ENCODE peak calls at places on chromosomes 3 and 15, in four cellular contexts. One of them, this sample, is unnamed.
A peak's percentile ranks its signal among the peaks of the same experiment; 100 is the strongest.

GRCh38 chr3:6528951-6529350 is 332.0 kb upstream of the GRM7 start:
- DNase-seq in HepG2: peak; percentile 10
- DNase-seq in K562: no peak
- DNase-seq in GM12878: no peak
- DNase-seq in this sample: no peak

GRCh38 chr3:126773167-126773566 is 69.1 kb downstream of the CHCHD6 start:
- DNase-seq in HepG2: no peak
- DNase-seq in GM12878: no peak
- DNase-seq in K562: no peak
- DNase-seq in this sample: peak; percentile 19

GRCh38 chr15:64233299-64233698 is 70.5 kb upstream of the PPIB start:
- DNase-seq in HepG2: no peak
- DNase-seq in GM12878: no peak
- DNase-seq in K562: peak; percentile 66
- DNase-seq in this sample: no peak

GRCh38 chr3:117874904-117875874 is 1159.5 kb downstream of the IGSF11 start:
- DNase-seq in K562: no peak
- DNase-seq in GM12878: no peak
- DNase-seq in HepG2: no peak
- DNase-seq in this sample: no peak

GRCh38 chr3:172321035-172321434 is 127.2 kb downstream of the GHSR start:
- DNase-seq in GM12878: peak; percentile 20
- DNase-seq in HepG2: peak; percentile 18
- DNase-seq in K562: no peak
- DNase-seq in this sample: peak; percentile 74

GRCh38 chr15:85024509-85025336 is 43.1 kb downstream of the PDE8A start:
- DNase-seq in K562: peak; percentile 41
- DNase-seq in GM12878: no peak
- DNase-seq in HepG2: peak; percentile 46
- DNase-seq in this sample: no peak

GRCh38 chr3:188259611-188260010 is 105.7 kb downstream of the LPP start:
- DNase-seq in GM12878: no peak
- DNase-seq in K562: no peak
- DNase-seq in HepG2: no peak
- DNase-seq in this sample: no peak

GRCh38 chr3:160106905-160107861 is 118.0 kb upstream of the C3orf80 start:
- DNase-seq in K562: no peak
- DNase-seq in HepG2: peak; percentile 98
- DNase-seq in GM12878: no peak
- DNase-seq in this sample: peak; percentile 37

GRCh38 chr3:124582196-124582595 is 148.1 kb upstream of the UMPS start:
- DNase-seq in GM12878: no peak
- DNase-seq in HepG2: no peak
- DNase-seq in K562: no peak
- DNase-seq in this sample: no peak

GRCh38 chr3:96071107-96071506 is 743.3 kb upstream of the EPHA6 start:
- DNase-seq in K562: no peak
- DNase-seq in HepG2: no peak
- DNase-seq in GM12878: no peak
- DNase-seq in this sample: no peak

GRCh38 chr15:63560741-63561448 is 36.3 kb upstream of the FBXL22 start:
- DNase-seq in GM12878: no peak
- DNase-seq in K562: no peak
- DNase-seq in HepG2: no peak
- DNase-seq in this sample: no peak

GRCh38 chr3:50572158-50572557 is 2.8 kb downstream of the HEMK1 start:
- DNase-seq in GM12878: no peak
- DNase-seq in K562: peak; percentile 78
- DNase-seq in HepG2: peak; percentile 66
- DNase-seq in this sample: peak; percentile 50

GRCh38 chr3:124078978-124079911 is 87.3 kb upstream of the ROPN1 start:
- DNase-seq in K562: peak; percentile 40
- DNase-seq in HepG2: peak; percentile 40
- DNase-seq in GM12878: no peak
- DNase-seq in this sample: peak; percentile 13

GRCh38 chr3:189626286-189626685 is 4.9 kb upstream of the TP63 start:
- DNase-seq in HepG2: no peak
- DNase-seq in GM12878: no peak
- DNase-seq in K562: no peak
- DNase-seq in this sample: no peak

GRCh38 chr3:190048831-190049541 is 71.7 kb downstream of the P3H2 start:
- DNase-seq in GM12878: no peak
- DNase-seq in HepG2: no peak
- DNase-seq in K562: no peak
- DNase-seq in this sample: no peak

GRCh38 chr3:171054921-171055320 is 28.4 kb upstream of the SLC2A2 start:
- DNase-seq in K562: no peak
- DNase-seq in HepG2: no peak
- DNase-seq in GM12878: no peak
- DNase-seq in this sample: no peak

GRCh38 chr3:133374706-133375105 is 25.1 kb upstream of the BFSP2 start:
- DNase-seq in GM12878: no peak
- DNase-seq in HepG2: no peak
- DNase-seq in K562: no peak
- DNase-seq in this sample: no peak

GRCh38 chr3:119288669-119289068 is 5.5 kb upstream of the ARHGAP31 start:
- DNase-seq in K562: no peak
- DNase-seq in GM12878: no peak
- DNase-seq in HepG2: no peak
- DNase-seq in this sample: no peak

GRCh38 chr3:145953316-145953715 is 207.7 kb downstream of the PLOD2 start:
- DNase-seq in K562: no peak
- DNase-seq in GM12878: no peak
- DNase-seq in HepG2: no peak
- DNase-seq in this sample: no peak

GRCh38 chr3:20049275-20049674 is 9.0 kb downstream of the KAT2B start:
- DNase-seq in HepG2: no peak
- DNase-seq in K562: no peak
- DNase-seq in GM12878: no peak
- DNase-seq in this sample: no peak

GRCh38 chr15:100721758-100722550 is 119.6 kb downstream of the ASB7 start:
- DNase-seq in K562: no peak
- DNase-seq in GM12878: no peak
- DNase-seq in HepG2: peak; percentile 91
- DNase-seq in this sample: peak; percentile 90

GRCh38 chr3:67509471-67510075 is 144.8 kb downstream of the SUCLG2 start:
- DNase-seq in HepG2: no peak
- DNase-seq in K562: no peak
- DNase-seq in GM12878: no peak
- DNase-seq in this sample: no peak

GRCh38 chr3:37661615-37662306 is 199.9 kb upstream of the CTDSPL start:
- DNase-seq in GM12878: no peak
- DNase-seq in HepG2: no peak
- DNase-seq in K562: no peak
- DNase-seq in this sample: no peak

GRCh38 chr3:143119009-143119914 is at the start of gene CHST2:
- DNase-seq in HepG2: no peak
- DNase-seq in GM12878: no peak
- DNase-seq in K562: peak; percentile 89
- DNase-seq in this sample: no peak

GRCh38 chr15:64209680-64210334 is 47.0 kb upstream of the PPIB start:
- DNase-seq in GM12878: peak; percentile 9
- DNase-seq in HepG2: peak; percentile 32
- DNase-seq in K562: peak; percentile 39
- DNase-seq in this sample: peak; percentile 46

GRCh38 chr3:120496278-120496975 is 45.6 kb upstream of the FSTL1 start:
- DNase-seq in HepG2: no peak
- DNase-seq in K562: no peak
- DNase-seq in GM12878: no peak
- DNase-seq in this sample: no peak

GRCh38 chr15:28093761-28094535 is 5.2 kb downstream of the OCA2 start:
- DNase-seq in GM12878: no peak
- DNase-seq in K562: no peak
- DNase-seq in HepG2: no peak
- DNase-seq in this sample: no peak

GRCh38 chr3:42515391-42515916 is 13.0 kb downstream of the VIPR1 start:
- DNase-seq in K562: no peak
- DNase-seq in HepG2: no peak
- DNase-seq in GM12878: no peak
- DNase-seq in this sample: no peak

GRCh38 chr3:126552688-126553283 is 5.9 kb downstream of the C3orf22 start:
- DNase-seq in HepG2: no peak
- DNase-seq in GM12878: no peak
- DNase-seq in K562: no peak
- DNase-seq in this sample: no peak

GRCh38 chr3:33826688-33827087 is 28.3 kb downstream of the PDCD6IP start:
- DNase-seq in K562: no peak
- DNase-seq in HepG2: no peak
- DNase-seq in GM12878: no peak
- DNase-seq in this sample: no peak

GRCh38 chr15:38533416-38533915 is 31.1 kb downstream of the RASGRP1 start:
- DNase-seq in HepG2: no peak
- DNase-seq in GM12878: no peak
- DNase-seq in K562: no peak
- DNase-seq in this sample: no peak

GRCh38 chr15:38536201-38536676 is 28.4 kb downstream of the RASGRP1 start:
- DNase-seq in HepG2: no peak
- DNase-seq in K562: no peak
- DNase-seq in GM12878: no peak
- DNase-seq in this sample: no peak

GRCh38 chr15:38534691-38535090 is 29.9 kb downstream of the RASGRP1 start:
- DNase-seq in HepG2: no peak
- DNase-seq in GM12878: no peak
- DNase-seq in K562: no peak
- DNase-seq in this sample: no peak

GRCh38 chr15:38533926-38534325 is 30.7 kb downstream of the RASGRP1 start:
- DNase-seq in GM12878: no peak
- DNase-seq in K562: no peak
- DNase-seq in HepG2: no peak
- DNase-seq in this sample: no peak

GRCh38 chr15:38535451-38536200 is 29.0 kb downstream of the RASGRP1 start:
- DNase-seq in GM12878: no peak
- DNase-seq in HepG2: no peak
- DNase-seq in K562: no peak
- DNase-seq in this sample: no peak
- TF ChIP-seq JUND in GM12878: no peak
- TF ChIP-seq JUND in HepG2: no peak
- TF ChIP-seq JUND in K562: no peak
- TF ChIP-seq JUND in this sample: no peak

GRCh38 chr3:18445421-18446066 is 20.4 kb upstream of the SATB1 start:
- DNase-seq in GM12878: no peak
- DNase-seq in K562: no peak
- DNase-seq in HepG2: no peak
- DNase-seq in this sample: no peak
- TF ChIP-seq JUND in GM12878: no peak
- TF ChIP-seq JUND in K562: no peak
- TF ChIP-seq JUND in HepG2: no peak
- TF ChIP-seq JUND in this sample: no peak

GRCh38 chr3:25156526-25157075 is 271.5 kb upstream of the RARB start:
- DNase-seq in HepG2: no peak
- DNase-seq in GM12878: no peak
- DNase-seq in K562: no peak
- DNase-seq in this sample: peak; percentile 38
- TF ChIP-seq JUND in HepG2: no peak
- TF ChIP-seq JUND in GM12878: no peak
- TF ChIP-seq JUND in K562: no peak
- TF ChIP-seq JUND in this sample: no peak

DNA sequence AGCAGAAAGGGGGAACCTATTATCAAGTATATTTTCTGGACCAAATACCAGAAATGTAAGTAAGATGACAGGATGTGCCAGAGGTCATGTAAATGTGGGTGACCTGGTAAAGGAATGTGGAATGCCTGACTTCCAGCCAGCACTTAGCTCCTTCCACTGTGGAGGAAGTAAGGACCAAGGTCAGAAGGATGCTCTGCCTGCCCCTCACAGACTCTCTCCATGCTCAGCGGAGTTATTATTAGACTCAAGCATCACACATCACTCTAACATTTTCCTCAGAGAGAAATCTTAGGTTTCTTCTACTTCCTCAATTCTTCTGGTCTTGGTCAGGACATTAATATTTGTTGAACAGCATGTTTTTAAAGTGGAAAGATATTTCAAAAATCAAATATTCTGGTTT is 231.4 kb upstream of the WNT5A start:
- DNase-seq in K562: no peak
- DNase-seq in GM12878: no peak
- DNase-seq in HepG2: no peak
- DNase-seq in this sample: no peak
- TF ChIP-seq JUND in K562: no peak
- TF ChIP-seq JUND in GM12878: no peak
- TF ChIP-seq JUND in HepG2: no peak
- TF ChIP-seq JUND in this sample: no peak

DNA sequence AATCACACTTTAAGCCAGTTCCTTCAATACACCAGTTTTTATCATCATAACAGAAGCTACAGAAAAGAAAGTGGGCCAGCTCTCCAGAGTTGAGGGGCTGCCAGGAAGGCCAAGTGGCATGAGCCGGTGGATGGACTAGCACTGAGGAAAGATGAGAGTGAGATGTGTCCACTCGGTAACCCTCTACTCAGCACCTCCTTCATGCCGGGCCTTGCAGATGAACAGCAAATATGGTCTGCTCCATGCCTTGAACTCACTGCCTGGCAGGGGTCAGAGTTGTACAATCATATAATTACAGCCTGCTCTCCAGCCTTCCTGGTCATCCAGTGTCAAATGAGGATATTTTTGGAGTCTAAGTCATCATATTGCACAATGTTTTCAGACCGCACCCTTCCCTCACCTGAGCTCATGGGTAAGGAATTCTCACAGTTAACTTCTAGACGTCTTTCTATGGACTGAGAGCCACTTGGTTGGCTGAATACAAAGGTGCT is 4.9 kb downstream of the MGLL start:
- DNase-seq in K562: no peak
- DNase-seq in GM12878: no peak
- DNase-seq in HepG2: no peak
- DNase-seq in this sample: peak; percentile 75
- TF ChIP-seq JUND in K562: no peak
- TF ChIP-seq JUND in GM12878: no peak
- TF ChIP-seq JUND in HepG2: no peak
- TF ChIP-seq JUND in this sample: no peak

This sample was measured in T47D.